ENCODE peak calls at places on chromosomes 2 and 18, in four cellular contexts. X is stimulated activated CD4-positive, alpha-beta T cell treated with anti-CD3 and anti-CD28 coated beads, Interleukin-1b, Interleukin-23, amount 100 ng/mL, for 24 hours; E is GM20000; Y is activated gamma-delta T cell treated with Interleukin-2 at 50 U/mL for 16 hours. B is an unnamed sample.

GRCh38 chr2:11539317-11540147 is 5.7 kb downstream of the GREB1 start:
- DNase-seq in X (no peak), E (no peak), Y (no peak), B (no peak)

GRCh38 chr2:17254421-17254820 is 263.8 kb downstream of the RAD51AP2 start:
- DNase-seq in X (no peak), E (no peak), Y (no peak), B (no peak)

GRCh38 chr2:2769481-2770431 is 438.7 kb upstream of the MYT1L start:
- DNase-seq in X (no peak), E (no peak), Y (no peak), B (peak; percentile 60)

GRCh38 chr18:52077251-52077983 is 262.6 kb upstream of the DCC start:
- DNase-seq in X (no peak), E (no peak), Y (no peak), B (no peak)

GRCh38 chr2:166154685-166155091 is 26.9 kb upstream of the SCN1A start:
- DNase-seq in X (no peak), E (no peak), Y (no peak), B (no peak)

GRCh38 chr18:468841-469796 is 31.4 kb downstream of the COLEC12 start:
- DNase-seq in X (no peak), E (no peak), Y (no peak), B (no peak)

GRCh38 chr2:239152916-239153305 is 247.9 kb downstream of the HDAC4 start:
- DNase-seq in X (no peak), E (no peak), Y (no peak), B (no peak)

GRCh38 chr2:203871371-203871983 is 3.9 kb downstream of the CTLA4 start:
- DNase-seq in X (no peak), E (peak; percentile 59), Y (no peak), B (no peak)

GRCh38 chr2:110725370-110725769 is 7.0 kb upstream of the ACOXL start:
- DNase-seq in X (no peak), E (no peak), Y (no peak), B (no peak)

GRCh38 chr2:43387092-43388062 is 161.0 kb upstream of the ZFP36L2 start:
- DNase-seq in X (no peak), E (peak; percentile 38), Y (no peak), B (no peak)

GRCh38 chr2:236172866-236173733 is 4.9 kb upstream of the GBX2 start:
- DNase-seq in X (no peak), E (peak; percentile 38), Y (no peak), B (no peak)

GRCh38 chr2:128440087-128440665 is 121.5 kb upstream of the HS6ST1 start:
- DNase-seq in X (no peak), E (no peak), Y (no peak), B (no peak)

GRCh38 chr18:79393181-79393598 is 2.5 kb upstream of the NFATC1 start:
- DNase-seq in X (no peak), E (peak; percentile 60), Y (no peak), B (no peak)

GRCh38 chr2:121279476-121279875 is 5.5 kb downstream of the TFCP2L1 start:
- DNase-seq in X (no peak), E (no peak), Y (no peak), B (peak; percentile 34)

GRCh38 chr2:219384872-219385271 is 2.8 kb downstream of the DNPEP start:
- DNase-seq in X (no peak), E (no peak), Y (no peak), B (no peak)

B was measured in Ammon's horn.